ENCODE peak calls at places on chromosomes 1 and 21, in four cellular contexts. A is GF-D8, R is HT1080, K is NCI-H1105 treated with DMSO at 0.1 percent for 48 hours. X is an unnamed sample.

GRCh38 chr21:25733859-25734653 is 648 bp downstream of the ATP5PF start:
- DNase-seq in A (peak; percentile 42), R (peak; percentile 13), K (peak; percentile 16), X (no peak)

GRCh38 chr1:230753586-230754251 is 6.5 kb downstream of the CAPN9 start:
- DNase-seq in R (no peak), K (no peak), A (no peak), X (no peak)

GRCh38 chr1:114201486-114201885 is 47.8 kb upstream of the SYT6 start:
- DNase-seq in K (no peak), R (no peak), A (no peak), X (no peak)

GRCh38 chr1:10724052-10724494 is 72.4 kb downstream of the CASZ1 start:
- DNase-seq in R (peak; percentile 51), A (no peak), K (peak; percentile 37), X (peak; percentile 37)

GRCh38 chr1:18151436-18151835 is 43.8 kb downstream of the IGSF21 start:
- DNase-seq in R (peak; percentile 67), A (no peak), K (no peak), X (no peak)

GRCh38 chr21:44510508-44511218 is 29.3 kb downstream of the KRTAP10-1 start:
- DNase-seq in R (peak; percentile 15), K (peak; percentile 55), A (peak; percentile 22), X (peak; percentile 51)

GRCh38 chr1:23619299-23620188 is 60.2 kb upstream of the ID3 start:
- DNase-seq in K (no peak), R (peak; percentile 22), A (no peak), X (peak; percentile 8)

GRCh38 chr1:12166834-12167492 is at the start of gene TNFRSF1B:
- DNase-seq in K (no peak), A (no peak), R (no peak), X (no peak)

GRCh38 chr1:18217398-18218043 is 109.9 kb downstream of the IGSF21 start:
- DNase-seq in A (no peak), K (peak; percentile 35), R (peak; percentile 9), X (no peak)

GRCh38 chr1:46581685-46582455 is 22.2 kb downstream of the MKNK1 start:
- DNase-seq in R (peak; percentile 21), K (no peak), A (peak; percentile 97), X (no peak)

GRCh38 chr1:247298124-247298481 is 33.6 kb downstream of the ZNF496 start:
- DNase-seq in R (no peak), A (no peak), K (no peak), X (no peak)

GRCh38 chr1:53549781-53550180 is 90.6 kb downstream of the DMRTB1 start:
- DNase-seq in K (no peak), R (no peak), A (no peak), X (no peak)

GRCh38 chr1:10644307-10645128 is 151.9 kb downstream of the CASZ1 start:
- DNase-seq in A (no peak), R (peak; percentile 56), K (no peak), X (peak; percentile 55)

GRCh38 chr1:205504311-205505075 is at the start of gene CDK18:
- DNase-seq in A (no peak), K (peak; percentile 74), R (peak; percentile 76), X (peak; percentile 86)

GRCh38 chr1:191641420-191642215 is 516.6 kb upstream of the RGS18 start:
- DNase-seq in R (peak; percentile 54), A (no peak), K (no peak), X (no peak)

GRCh38 chr1:201740609-201741231 is 88.2 kb upstream of the IPO9 start:
- DNase-seq in K (no peak), R (no peak), A (no peak), X (no peak)

GRCh38 chr1:34985063-34985770 is at the start of gene TMEM35B:
- DNase-seq in K (peak; percentile 41), A (peak; percentile 14), R (peak; percentile 54), X (peak; percentile 50)

GRCh38 chr1:212162635-212163034 is 122.6 kb upstream of the PPP2R5A start:
- DNase-seq in A (no peak), K (peak; percentile 24), R (peak; percentile 46), X (peak; percentile 25)

GRCh38 chr21:18499761-18500376 is 96.3 kb upstream of the TMPRSS15 start:
- DNase-seq in K (peak; percentile 53), R (no peak), A (no peak), X (no peak)

GRCh38 chr1:183604048-183604808 is 14.0 kb upstream of the NCF2 start:
- DNase-seq in R (peak; percentile 98), A (peak; percentile 87), K (no peak), X (no peak)

GRCh38 chr1:228274452-228275153 is 66.8 kb downstream of the OBSCN start:
- DNase-seq in K (no peak), A (no peak), R (no peak), X (no peak)

X was measured in NCI-H226.